ENCODE peak calls at places on chromosomes 2 and 18, in five cellular contexts. C is activated CD4-positive, alpha-beta T cell treated with anti-CD3 and anti-CD28 coated beads, Interleukin-2, amount 50 U/mL, for 4 hours; F is EL; L is left cardiac atrium; S is mucosa of descending colon. P is an unnamed sample.

GRCh38 chr2:7524211-7524594 is 607.0 kb downstream of the RNF144A start:
- DNase-seq in C (no peak), F (no peak), L (no peak), S (no peak), P (no peak)

GRCh38 chr2:105872142-105872728 is 127.5 kb downstream of the NCK2 start:
- DNase-seq in C (no peak), F (no peak), L (no peak), S (no peak), P (no peak)

GRCh38 chr2:45169339-45170190 is 160.3 kb upstream of the SIX2 start:
- DNase-seq in C (no peak), F (peak), L (no peak), S (no peak), P (no peak)

GRCh38 chr2:37870829-37871228 is 54.3 kb upstream of the RMDN2 start:
- DNase-seq in C (no peak), F (no peak), L (no peak), S (no peak), P (peak)

GRCh38 chr2:45009928-45010705 is 865 bp upstream of the SIX2 start:
- DNase-seq in C (no peak), F (peak), L (peak), S (peak), P (peak)

GRCh38 chr2:74001781-74002514 is 17.2 kb downstream of the TET3 start:
- DNase-seq in C (no peak), F (no peak), L (no peak), S (no peak), P (peak)

GRCh38 chr2:120703330-120703994 is 32.2 kb upstream of the GLI2 start:
- DNase-seq in C (no peak), F (peak), L (no peak), S (no peak), P (peak)

GRCh38 chr2:221444106-221444505 is 128.0 kb downstream of the EPHA4 start:
- DNase-seq in C (no peak), F (peak), L (peak), S (peak), P (no peak)

GRCh38 chr2:38601463-38602135 is 1.1 kb downstream of the HNRNPLL start:
- DNase-seq in C (no peak), F (peak), L (no peak), S (peak), P (no peak)

GRCh38 chr18:21364471-21364870 is 122.4 kb downstream of the GREB1L start:
- DNase-seq in C (no peak), F (no peak), L (no peak), S (no peak), P (no peak)

GRCh38 chr2:118854507-118855300 is 7.3 kb upstream of the EN1 start:
- DNase-seq in C (no peak), F (no peak), L (no peak), S (no peak), P (no peak)

GRCh38 chr2:69717902-69718301 is 24.0 kb upstream of the ANXA4 start:
- DNase-seq in C (no peak), F (peak), L (no peak), S (no peak), P (no peak)

GRCh38 chr18:3411327-3411726 is 38.6 kb upstream of the TGIF1 start:
- DNase-seq in C (no peak), F (no peak), L (no peak), S (no peak), P (no peak)

GRCh38 chr2:74292752-74293151 is 50.5 kb downstream of the SLC4A5 start:
- DNase-seq in C (no peak), F (no peak), L (no peak), S (no peak), P (no peak)

GRCh38 chr2:160427629-160428424 is 65.8 kb downstream of the RBMS1 start:
- DNase-seq in C (peak), F (peak), L (no peak), S (peak), P (no peak)

GRCh38 chr2:70411489-70412081 is 109.7 kb upstream of the FAM136A start:
- DNase-seq in C (no peak), F (no peak), L (no peak), S (no peak), P (no peak)

GRCh38 chr2:239675856-239676715 is 275.3 kb upstream of the HDAC4 start:
- DNase-seq in C (no peak), F (no peak), L (no peak), S (no peak), P (no peak)

GRCh38 chr2:203016716-203017115 is 2.0 kb downstream of the NBEAL1 start:
- DNase-seq in C (no peak), F (no peak), L (no peak), S (no peak), P (no peak)

GRCh38 chr2:66699481-66700180 is 264.7 kb downstream of the MEIS1 start:
- DNase-seq in C (no peak), F (no peak), L (no peak), S (no peak), P (no peak)

GRCh38 chr2:134144651-134145050 is 109.2 kb upstream of the MGAT5 start:
- DNase-seq in C (no peak), F (peak), L (no peak), S (no peak), P (no peak)